ENCODE peak calls at places on chromosome 18, in six cellular contexts. One of them, this sample, is unnamed.
A peak's percentile ranks its signal among the peaks of the same experiment; 100 is the strongest.

GRCh38 chr18:72742002-72742401 is 125.8 kb downstream of the NETO1 start:
- DNase-seq in cardiac muscle cell: no peak
- DNase-seq in HCT116: no peak
- DNase-seq in left ventricle myocardium inferior: no peak
- DNase-seq in heart right ventricle: no peak
- DNase-seq in left lung: no peak
- DNase-seq in this sample: no peak

GRCh38 chr18:74981476-74981875 is 227.5 kb downstream of the PTGR3 start:
- DNase-seq in cardiac muscle cell: no peak
- DNase-seq in HCT116: no peak
- DNase-seq in left lung: no peak
- DNase-seq in heart right ventricle: no peak
- DNase-seq in left ventricle myocardium inferior: no peak
- DNase-seq in this sample: no peak

GRCh38 chr18:41871229-41872000 is 83.6 kb upstream of the PIK3C3 start:
- DNase-seq in HCT116: no peak
- DNase-seq in left lung: no peak
- DNase-seq in cardiac muscle cell: no peak
- DNase-seq in left ventricle myocardium inferior: no peak
- DNase-seq in heart right ventricle: no peak
- DNase-seq in this sample: peak; percentile 82

GRCh38 chr18:41763361-41763760 is 191.7 kb upstream of the PIK3C3 start:
- DNase-seq in HCT116: no peak
- DNase-seq in cardiac muscle cell: no peak
- DNase-seq in left ventricle myocardium inferior: no peak
- DNase-seq in left lung: no peak
- DNase-seq in heart right ventricle: no peak
- DNase-seq in this sample: no peak

GRCh38 chr18:32714571-32715148 is 58.2 kb downstream of the KLHL14 start:
- DNase-seq in left ventricle myocardium inferior: no peak
- DNase-seq in heart right ventricle: peak; percentile 33
- DNase-seq in cardiac muscle cell: peak; percentile 77
- DNase-seq in left lung: no peak
- DNase-seq in HCT116: peak; percentile 28
- DNase-seq in this sample: peak; percentile 61

GRCh38 chr18:32470136-32470712 is 458 bp downstream of the GAREM1 start:
- DNase-seq in heart right ventricle: peak; percentile 30
- DNase-seq in cardiac muscle cell: peak; percentile 75
- DNase-seq in left lung: peak; percentile 83
- DNase-seq in left ventricle myocardium inferior: peak; percentile 41
- DNase-seq in HCT116: no peak
- DNase-seq in this sample: peak; percentile 49

GRCh38 chr18:50038448-50038847 is 156.5 kb downstream of the MYO5B start:
- DNase-seq in left ventricle myocardium inferior: no peak
- DNase-seq in HCT116: no peak
- DNase-seq in cardiac muscle cell: no peak
- DNase-seq in left lung: no peak
- DNase-seq in heart right ventricle: no peak
- DNase-seq in this sample: no peak

GRCh38 chr18:74524097-74524496 is 10.2 kb upstream of the CNDP1 start:
- DNase-seq in cardiac muscle cell: no peak
- DNase-seq in heart right ventricle: peak; percentile 31
- DNase-seq in left lung: no peak
- DNase-seq in left ventricle myocardium inferior: no peak
- DNase-seq in HCT116: no peak
- DNase-seq in this sample: no peak

GRCh38 chr18:78640596-78640995 is 339.0 kb upstream of the SALL3 start:
- DNase-seq in left ventricle myocardium inferior: no peak
- DNase-seq in HCT116: no peak
- DNase-seq in cardiac muscle cell: no peak
- DNase-seq in left lung: no peak
- DNase-seq in heart right ventricle: no peak
- DNase-seq in this sample: no peak
- H3K9me3 ChIP-seq in left ventricle myocardium inferior: no peaks in the 10 kb centered on the region
- H3K9me3 ChIP-seq in HCT116: peaks cover 6% of the 10 kb centered on the region
- H3K9me3 ChIP-seq in cardiac muscle cell: no peaks in the 10 kb centered on the region
- H3K9me3 ChIP-seq in left lung: peaks cover 4% of the 10 kb centered on the region
- H3K9me3 ChIP-seq in heart right ventricle: no peaks in the 10 kb centered on the region
- H3K9me3 ChIP-seq in this sample: no peaks in the 10 kb centered on the region

GRCh38 chr18:59208602-59209001 is 11.4 kb upstream of the GRP start:
- DNase-seq in left lung: no peak
- DNase-seq in left ventricle myocardium inferior: no peak
- DNase-seq in heart right ventricle: no peak
- DNase-seq in HCT116: no peak
- DNase-seq in cardiac muscle cell: no peak
- DNase-seq in this sample: no peak
- H3K27me3 ChIP-seq in left lung: peaks cover 3% of the 10 kb centered on the region
- H3K27me3 ChIP-seq in left ventricle myocardium inferior: peaks cover 35% of the 10 kb centered on the region
- H3K27me3 ChIP-seq in heart right ventricle: peaks cover 21% of the 10 kb centered on the region
- H3K27me3 ChIP-seq in HCT116: peaks cover 13% of the 10 kb centered on the region
- H3K27me3 ChIP-seq in cardiac muscle cell: no peaks in the 10 kb centered on the region
- H3K27me3 ChIP-seq in this sample: no peaks in the 10 kb centered on the region

GRCh38 chr18:3930126-3931012 is 480.4 kb downstream of the TGIF1 start:
- DNase-seq in HCT116: no peak
- DNase-seq in left lung: peak; percentile 66
- DNase-seq in cardiac muscle cell: no peak
- DNase-seq in left ventricle myocardium inferior: no peak
- DNase-seq in heart right ventricle: no peak
- DNase-seq in this sample: no peak
- H3K4me3 ChIP-seq in HCT116: no peak overlapping the region
- H3K4me3 ChIP-seq in left lung: no peak overlapping the region
- H3K4me3 ChIP-seq in cardiac muscle cell: no peak overlapping the region
- H3K4me3 ChIP-seq in left ventricle myocardium inferior: no peak overlapping the region
- H3K4me3 ChIP-seq in heart right ventricle: no peak overlapping the region
- H3K4me3 ChIP-seq in this sample: no peak overlapping the region

DNA sequence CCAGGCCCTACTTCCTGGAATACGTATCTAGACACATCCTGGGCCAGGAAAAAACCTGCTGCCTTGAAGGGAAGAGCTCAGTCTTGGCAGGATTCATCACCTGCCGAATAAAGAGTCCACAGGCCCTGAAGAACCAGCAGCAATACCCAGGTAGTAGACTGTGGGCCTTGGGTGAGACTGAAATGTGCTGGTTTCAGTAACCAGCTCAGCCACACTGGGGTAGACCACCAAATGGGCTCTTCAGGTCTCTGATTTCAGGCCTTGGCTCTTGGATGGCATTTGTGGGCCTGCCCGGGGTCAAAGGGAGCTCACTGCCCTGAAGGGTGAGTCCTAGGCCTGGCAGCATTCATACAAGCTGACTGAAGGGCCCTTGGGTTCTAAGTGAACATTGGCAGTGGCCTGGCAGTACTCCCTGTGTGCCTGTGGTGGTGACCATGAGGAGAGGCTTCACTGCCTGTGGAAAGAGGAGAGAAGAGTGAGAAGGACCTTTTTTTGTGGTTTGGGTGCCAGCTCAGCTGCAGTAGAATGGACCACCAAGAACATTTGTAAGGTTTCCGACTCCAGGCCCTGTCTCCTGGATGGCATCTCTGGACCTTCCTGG is 175.1 kb downstream of the ANKRD30B start:
- DNase-seq in cardiac muscle cell: no peak
- DNase-seq in left ventricle myocardium inferior: no peak
- DNase-seq in heart right ventricle: no peak
- DNase-seq in HCT116: no peak
- DNase-seq in left lung: no peak
- DNase-seq in this sample: no peak
- H3K9me3 ChIP-seq in cardiac muscle cell: no peaks in the 10 kb centered on the region
- H3K9me3 ChIP-seq in left ventricle myocardium inferior: no peaks in the 10 kb centered on the region
- H3K9me3 ChIP-seq in heart right ventricle: no peaks in the 10 kb centered on the region
- H3K9me3 ChIP-seq in HCT116: peaks cover 12% of the 10 kb centered on the region
- H3K9me3 ChIP-seq in left lung: no peaks in the 10 kb centered on the region
- H3K9me3 ChIP-seq in this sample: no peaks in the 10 kb centered on the region

GRCh38 chr18:79625924-79626561 is 53.6 kb upstream of the CTDP1 start:
- DNase-seq in left ventricle myocardium inferior: no peak
- DNase-seq in cardiac muscle cell: no peak
- DNase-seq in HCT116: no peak
- DNase-seq in left lung: peak; percentile 71
- DNase-seq in heart right ventricle: no peak
- DNase-seq in this sample: no peak
- H3K27me3 ChIP-seq in left ventricle myocardium inferior: peaks cover 57% of the 10 kb centered on the region
- H3K27me3 ChIP-seq in cardiac muscle cell: no peaks in the 10 kb centered on the region
- H3K27me3 ChIP-seq in HCT116: peaks cover 5% of the 10 kb centered on the region
- H3K27me3 ChIP-seq in left lung: no peaks in the 10 kb centered on the region
- H3K27me3 ChIP-seq in heart right ventricle: peaks cover 12% of the 10 kb centered on the region
- H3K27me3 ChIP-seq in this sample: no peaks in the 10 kb centered on the region